ENCODE peak calls at places on chromosomes 2 and 18, in six cellular contexts. C, A, S, M, Z and U are unnamed samples.

GRCh38 chr2:76464310-76464709 is 753.6 kb upstream of the GCFC2 start:
- DNase-seq in C (no peak), A (no peak), S (no peak), M (no peak), Z (no peak), U (no peak)

GRCh38 chr2:172085460-172086159 is at the start of gene DLX1:
- DNase-seq in C (no peak), A (no peak), S (no peak), M (no peak), Z (no peak), U (no peak)

GRCh38 chr2:44943693-44944101 is 2.2 kb downstream of the SIX3 start:
- DNase-seq in C (no peak), A (no peak), S (no peak), M (no peak), Z (no peak), U (no peak)

GRCh38 chr2:25380586-25381360 is 39.0 kb upstream of the DNMT3A start:
- DNase-seq in C (no peak), A (no peak), S (no peak), M (no peak), Z (no peak), U (no peak)

GRCh38 chr2:231621051-231621879 is 28.6 kb downstream of the TEX44 start:
- DNase-seq in C (no peak), A (no peak), S (peak; percentile 51), M (no peak), Z (no peak), U (no peak)

GRCh38 chr2:136129601-136130000 is 11.7 kb upstream of the CXCR4 start:
- DNase-seq in C (no peak), A (no peak), S (no peak), M (no peak), Z (no peak), U (no peak)

GRCh38 chr2:26054598-26055348 is 20.9 kb downstream of the RAB10 start:
- DNase-seq in C (no peak), A (no peak), S (no peak), M (no peak), Z (no peak), U (no peak)

GRCh38 chr2:133955174-133955573 is 298.7 kb upstream of the MGAT5 start:
- DNase-seq in C (no peak), A (no peak), S (no peak), M (no peak), Z (no peak), U (no peak)

GRCh38 chr2:120669121-120669952 is 66.3 kb upstream of the GLI2 start:
- DNase-seq in C (no peak), A (no peak), S (peak; percentile 84), M (peak; percentile 63), Z (no peak), U (no peak)

GRCh38 chr2:16666453-16666801 is 793 bp upstream of the CYRIA start:
- DNase-seq in C (peak; percentile 55), A (no peak), S (peak; percentile 72), M (no peak), Z (no peak), U (peak; percentile 88)

GRCh38 chr2:190443055-190443454 is 34.9 kb downstream of the MFSD6 start:
- DNase-seq in C (no peak), A (no peak), S (no peak), M (no peak), Z (no peak), U (no peak)

DNA sequence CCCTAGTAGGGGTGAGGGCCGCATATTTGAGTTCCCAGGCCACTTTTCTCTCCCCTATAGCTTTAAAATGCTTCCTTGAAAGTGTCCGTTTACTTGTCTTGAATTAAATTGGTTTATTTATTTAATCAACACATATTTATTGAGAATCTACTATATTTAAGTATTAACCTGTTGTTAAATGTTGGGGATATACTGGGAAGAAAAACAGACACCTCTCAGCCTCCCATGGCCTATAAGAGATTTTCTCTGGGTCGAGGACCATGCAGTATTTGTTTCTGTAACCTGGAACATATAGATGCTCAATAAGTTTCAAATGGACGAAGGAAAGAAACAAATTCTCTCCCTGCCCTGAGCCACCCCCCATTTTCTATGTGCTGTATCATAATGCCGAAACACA is 98.6 kb downstream of the INSIG2 start:
- DNase-seq in C (no peak), A (no peak), S (no peak), M (no peak), Z (no peak), U (no peak)
- H3K4me3 ChIP-seq in C (no peak overlapping the region), A (peak overlapping the region; percentile 72), S (peak overlapping the region; percentile 47), M (no peak overlapping the region), Z (peak overlapping the region; percentile 57), U (peak overlapping the region; percentile 67)

GRCh38 chr18:63505566-63506335 is 29.0 kb downstream of the SERPINB5 start:
- DNase-seq in C (peak; percentile 29), A (no peak), S (peak; percentile 27), M (no peak), Z (no peak), U (no peak)
- TF ChIP-seq CTCF in C (peak; percentile 71), A (peak; percentile 60), S (peak; percentile 61), M (no peak), Z (peak; percentile 33), U (peak; percentile 49)

GRCh38 chr2:102063948-102064678 is 72.4 kb downstream of the IL1R2 start:
- DNase-seq in C (peak; percentile 98), A (peak; percentile 96), S (peak; percentile 100), M (peak; percentile 88), Z (peak; percentile 60), U (peak; percentile 95)
- H3K4me3 ChIP-seq in C (peak overlapping the region; percentile 30), A (peak overlapping the region; percentile 38), S (no peak overlapping the region), M (no peak overlapping the region), Z (no peak overlapping the region), U (peak overlapping the region; percentile 1)

DNA sequence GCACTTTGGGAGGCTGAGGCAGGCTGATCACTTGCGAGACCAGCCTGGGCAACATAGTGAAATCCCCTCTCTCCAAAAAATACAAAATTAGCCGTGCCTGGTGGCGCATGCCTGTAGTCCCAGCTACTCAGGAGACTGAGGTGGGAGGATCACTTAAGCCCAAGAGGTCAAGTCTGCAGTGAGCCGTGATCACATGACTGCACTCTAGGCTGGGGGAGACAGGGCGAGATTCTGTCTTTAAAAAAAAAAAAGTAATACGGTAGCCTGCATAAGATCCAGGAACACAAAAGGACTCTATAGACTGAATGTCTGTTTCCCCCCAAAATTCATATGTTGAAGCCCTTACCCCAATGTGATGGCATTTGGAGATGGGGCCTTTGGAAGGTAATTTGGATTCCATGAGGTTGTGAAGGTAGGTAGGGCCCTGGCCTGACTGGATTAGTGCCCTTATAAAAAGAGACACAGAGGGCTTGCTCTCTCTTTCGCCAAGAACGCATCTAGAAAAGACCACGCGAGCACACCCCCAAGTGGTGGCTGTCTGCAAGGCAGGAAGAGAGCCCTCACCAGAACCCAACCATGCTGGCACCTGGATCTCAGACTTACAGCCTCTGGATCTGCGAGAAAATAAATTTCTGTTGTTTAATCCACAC is 17.0 kb downstream of the MBOAT2 start:
- DNase-seq in C (no peak), A (no peak), S (no peak), M (no peak), Z (no peak), U (no peak)
- TF ChIP-seq CTCF in C (peak; percentile 54), A (peak; percentile 32), S (peak; percentile 28), M (no peak), Z (no peak), U (peak; percentile 31)